ENCODE peak calls at places on chromosome 17, in ten cellular contexts. S, B, F, C, U, M, H, Q, K and W are unnamed samples.

GRCh38 chr17:11485802-11486421 is 112.4 kb upstream of the DNAH9 start:
- DNase-seq in U (no peak), C (no peak), Q (no peak), M (no peak), S (no peak), K (no peak), B (no peak), H (no peak), F (no peak), W (no peak)

GRCh38 chr17:13030459-13031305 is 12.9 kb upstream of the ELAC2 start:
- DNase-seq in U (no peak), C (peak), Q (peak), M (peak), K (peak), S (peak), F (peak), H (peak), B (no peak), W (peak)

GRCh38 chr17:29241015-29241963 is 5.4 kb upstream of the CRYBA1 start:
- DNase-seq in S (no peak), B (peak), C (peak), K (peak), M (no peak), U (no peak), Q (peak), H (peak), F (peak), W (no peak)

GRCh38 chr17:43645765-43646481 is 15.8 kb downstream of the MEOX1 start:
- DNase-seq in M (peak), Q (peak), S (no peak), H (peak), C (no peak), B (peak), F (no peak), U (peak), K (no peak), W (no peak)

GRCh38 chr17:16923904-16924700 is 47.8 kb downstream of the TNFRSF13B start:
- DNase-seq in K (no peak), Q (no peak), U (no peak), F (no peak), S (no peak), M (no peak), B (peak), C (no peak), H (no peak), W (no peak)

GRCh38 chr17:6497496-6498221 is 53.4 kb downstream of the PIMREG start:
- DNase-seq in S (no peak), C (no peak), F (no peak), M (no peak), K (no peak), U (no peak), Q (no peak), B (no peak), H (peak), W (no peak)

GRCh38 chr17:63082952-63083351 is 116.9 kb downstream of the TANC2 start:
- DNase-seq in Q (no peak), H (no peak), M (no peak), S (no peak), F (no peak), B (no peak), C (no peak), U (no peak), K (peak), W (no peak)

GRCh38 chr17:42554250-42555121 is 1.8 kb downstream of the HSD17B1 start:
- DNase-seq in U (peak), C (peak), F (peak), S (peak), Q (peak), K (peak), B (peak), M (peak), H (peak), W (peak)

GRCh38 chr17:35998018-35998545 is 3.3 kb downstream of the CCL15 start:
- DNase-seq in M (no peak), U (no peak), F (no peak), Q (no peak), S (no peak), K (no peak), B (no peak), C (no peak), H (no peak), W (no peak)

GRCh38 chr17:16418684-16419066 is 3.3 kb downstream of the TRPV2 start:
- DNase-seq in F (no peak), M (no peak), B (no peak), Q (no peak), S (no peak), K (no peak), U (no peak), H (no peak), C (no peak), W (peak)

GRCh38 chr17:78879679-78880186 is 23.3 kb downstream of the CEP295NL start:
- DNase-seq in U (peak), S (no peak), F (no peak), B (no peak), K (peak), Q (no peak), C (no peak), H (peak), M (peak), W (no peak)

GRCh38 chr17:68807998-68808772 is 147.0 kb downstream of the ABCA8 start:
- DNase-seq in B (no peak), H (no peak), C (no peak), S (no peak), Q (no peak), M (no peak), K (no peak), U (no peak), F (no peak), W (no peak)

GRCh38 chr17:63439682-63440081 is 6.4 kb downstream of the CYB561 start:
- DNase-seq in Q (no peak), K (peak), M (peak), C (no peak), H (no peak), F (no peak), B (no peak), S (no peak), U (no peak), W (no peak)

GRCh38 chr17:17052462-17053221 is 10.4 kb downstream of the MPRIP start:
- DNase-seq in K (no peak), C (no peak), H (no peak), S (no peak), Q (no peak), U (no peak), F (no peak), M (no peak), B (no peak), W (no peak)

GRCh38 chr17:28047806-28048205 is 5.3 kb downstream of the NLK start:
- DNase-seq in M (no peak), C (no peak), K (no peak), H (no peak), S (no peak), F (no peak), B (no peak), Q (no peak), U (no peak), W (no peak)

GRCh38 chr17:68035131-68035522 is 408 bp upstream of the KPNA2 start:
- DNase-seq in Q (peak), F (no peak), B (peak), H (peak), S (no peak), C (peak), U (peak), K (no peak), M (no peak), W (no peak)

GRCh38 chr17:78497115-78497540 is 80.1 kb downstream of the DNAH17 start:
- DNase-seq in H (peak), B (peak), U (peak), K (peak), S (peak), C (peak), M (peak), F (peak), Q (peak), W (peak)

GRCh38 chr17:13939222-13939621 is 130.1 kb upstream of the COX10 start:
- DNase-seq in M (no peak), B (peak), S (no peak), Q (no peak), C (no peak), U (no peak), H (no peak), F (no peak), K (no peak), W (no peak)

GRCh38 chr17:61647044-61647443 is 56.0 kb upstream of the NACA2 start:
- DNase-seq in U (no peak), C (no peak), B (no peak), Q (no peak), S (no peak), M (no peak), K (peak), F (no peak), H (no peak), W (no peak)

GRCh38 chr17:57405486-57406072 is 149.3 kb downstream of the MSI2 start:
- DNase-seq in M (no peak), Q (no peak), K (no peak), S (no peak), H (no peak), U (no peak), C (no peak), B (no peak), F (no peak), W (no peak)

GRCh38 chr17:41864498-41864836 is 756 bp downstream of the KLHL11 start:
- DNase-seq in U (no peak), B (peak), K (no peak), Q (no peak), H (no peak), S (peak), C (no peak), M (no peak), F (no peak), W (no peak)

GRCh38 chr17:55451203-55451641 is 29.6 kb upstream of the MMD start:
- DNase-seq in B (no peak), F (no peak), H (no peak), C (no peak), S (no peak), K (no peak), M (no peak), Q (no peak), U (no peak), W (no peak)

GRCh38 chr17:33164556-33164881 is 128.6 kb downstream of the ASIC2 start:
- DNase-seq in F (no peak), H (no peak), C (no peak), S (no peak), M (no peak), Q (no peak), U (no peak), K (no peak), B (no peak), W (no peak)

GRCh38 chr17:73430848-73431247 is 119.0 kb upstream of the CDC42EP4 start:
- DNase-seq in S (no peak), U (peak), K (no peak), Q (no peak), M (no peak), B (no peak), F (no peak), H (no peak), C (no peak), W (no peak)

GRCh38 chr17:78935419-78936323 is 10.5 kb upstream of the TIMP2 start:
- DNase-seq in K (peak), F (no peak), C (no peak), Q (peak), S (no peak), H (peak), U (peak), M (no peak), B (no peak), W (no peak)

GRCh38 chr17:42673885-42674754 is 2.7 kb downstream of the PLEKHH3 start:
- DNase-seq in U (peak), S (peak), B (peak), Q (peak), K (peak), C (no peak), M (no peak), H (peak), F (peak), W (peak)

GRCh38 chr17:48470388-48471034 is 40.5 kb upstream of the SKAP1 start:
- DNase-seq in M (no peak), U (no peak), F (no peak), S (no peak), B (no peak), H (no peak), C (no peak), K (peak), Q (no peak), W (no peak)

GRCh38 chr17:77349976-77350830 is 209.4 kb downstream of the SEC14L1 start:
- DNase-seq in M (no peak), F (no peak), C (no peak), Q (no peak), U (no peak), S (no peak), B (no peak), K (no peak), H (no peak), W (peak)